ENCODE peak calls at places on chromosome 2, in nine cellular contexts. Z is cardiac fibroblast, J is GM12865, E is foreskin fibroblast, V is fibroblast of lung, B is psoas muscle, C is fibroblast of pulmonary artery, L is adipocyte, U is NB4. W is an unnamed sample.

GRCh38 chr2:215394102-215394805 is 41.6 kb downstream of the FN1 start:
- DNase-seq in U (peak; percentile 16), C (no peak), J (no peak), L (no peak), V (no peak), E (no peak), Z (no peak), B (no peak), W (no peak)

GRCh38 chr2:67650292-67651133 is 253.4 kb downstream of the ETAA1 start:
- DNase-seq in J (peak; percentile 21), B (peak; percentile 89), E (peak; percentile 94), U (peak; percentile 86), L (peak; percentile 97), C (peak; percentile 97), V (peak; percentile 94), Z (peak; percentile 95), W (peak; percentile 65)

GRCh38 chr2:219829968-219830738 is 202.7 kb downstream of the SLC4A3 start:
- DNase-seq in V (no peak), E (no peak), Z (no peak), U (no peak), C (no peak), J (no peak), L (no peak), B (no peak), W (no peak)

GRCh38 chr2:216536725-216537124 is 38.1 kb downstream of the RPL37A start:
- DNase-seq in J (no peak), E (peak; percentile 83), V (no peak), U (no peak), B (no peak), Z (peak; percentile 23), C (peak; percentile 52), L (peak; percentile 56), W (no peak)

GRCh38 chr2:164009801-164010337 is 274.1 kb upstream of the FIGN start:
- DNase-seq in V (no peak), C (no peak), J (no peak), E (no peak), L (peak; percentile 46), Z (no peak), B (no peak), U (no peak), W (no peak)

GRCh38 chr2:112787294-112787693 is 3.0 kb upstream of the IL1A start:
- DNase-seq in B (no peak), E (no peak), U (no peak), L (no peak), C (peak; percentile 80), J (no peak), Z (peak; percentile 86), V (no peak), W (no peak)

GRCh38 chr2:197322729-197323720 is 12.4 kb upstream of the ANKRD44 start:
- DNase-seq in C (no peak), E (no peak), L (peak; percentile 60), B (no peak), U (peak; percentile 32), V (no peak), Z (no peak), J (no peak), W (no peak)

GRCh38 chr2:54838585-54839035 is 115.1 kb downstream of the EML6 start:
- DNase-seq in B (peak; percentile 70), C (peak; percentile 85), J (peak; percentile 77), E (peak; percentile 62), L (peak; percentile 85), Z (peak; percentile 87), U (peak; percentile 74), V (peak; percentile 55), W (no peak)

GRCh38 chr2:141348481-141348880 is 782.3 kb downstream of the LRP1B start:
- DNase-seq in V (peak; percentile 37), E (peak; percentile 42), U (no peak), L (peak; percentile 41), J (no peak), Z (peak; percentile 34), C (no peak), B (no peak), W (no peak)
- H3K4me3 ChIP-seq in V (no peak overlapping the region), E (no peak overlapping the region), U (no peak overlapping the region), L (no peak overlapping the region), J (no peak overlapping the region), Z (no peak overlapping the region), C (no peak overlapping the region), B (no peak overlapping the region), W (no peak overlapping the region)

GRCh38 chr2:36695746-36696415 is 626 bp upstream of the VIT start:
- DNase-seq in C (peak; percentile 54), L (peak; percentile 79), Z (peak; percentile 80), J (no peak), E (no peak), V (peak; percentile 73), U (peak; percentile 74), B (no peak), W (no peak)

GRCh38 chr2:36693825-36694224 is 2.7 kb upstream of the VIT start:
- DNase-seq in L (no peak), B (no peak), C (no peak), J (no peak), V (no peak), Z (no peak), E (no peak), U (no peak), W (no peak)

GRCh38 chr2:36697424-36698066 is 1.0 kb downstream of the VIT start:
- DNase-seq in C (no peak), L (peak; percentile 88), V (no peak), J (no peak), E (no peak), U (peak; percentile 73), Z (no peak), B (no peak), W (no peak)

GRCh38 chr2:36698978-36699377 is 2.5 kb downstream of the VIT start:
- DNase-seq in J (no peak), Z (peak; percentile 52), L (peak; percentile 80), B (no peak), E (no peak), U (peak; percentile 96), C (peak; percentile 77), V (no peak), W (no peak)

DNA sequence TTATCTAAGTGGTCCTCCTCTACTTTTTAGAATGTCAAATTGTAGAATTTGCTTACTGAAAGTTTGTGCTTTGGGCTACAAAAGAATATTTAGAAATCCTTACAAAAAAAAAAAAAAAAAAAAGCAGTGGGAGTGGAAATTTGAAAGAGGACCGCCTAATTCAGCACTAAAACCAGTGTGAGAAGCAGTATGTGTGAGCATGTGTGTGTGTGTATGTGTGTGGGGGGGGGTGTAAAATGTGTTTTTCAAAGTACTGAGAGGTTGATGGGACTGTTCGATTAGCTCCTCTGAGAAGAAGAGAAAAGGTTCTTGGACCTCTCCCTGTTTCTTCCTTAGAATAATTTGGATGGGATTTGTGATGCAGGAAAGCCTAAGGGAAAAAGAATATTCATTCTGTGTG is at the start of gene VIT:
- DNase-seq in B (no peak), U (peak; percentile 64), Z (peak; percentile 41), V (peak; percentile 39), J (no peak), C (peak; percentile 44), L (peak; percentile 67), E (no peak), W (no peak)
- H3K4me3 ChIP-seq in B (peak within 1 kb of the TSS; percentile 51), U (peak within 1 kb of the TSS; percentile 76), Z (peak within 1 kb of the TSS; percentile 5), V (no peak within 1 kb of the TSS), J (no peak within 1 kb of the TSS), C (no peak within 1 kb of the TSS), L (peak within 1 kb of the TSS; percentile 85), E (peak within 1 kb of the TSS; percentile 32), W (no peak within 1 kb of the TSS)

GRCh38 chr2:109331864-109332848 is 203.2 kb downstream of the SH3RF3 start:
- DNase-seq in Z (peak; percentile 92), C (peak; percentile 87), E (peak; percentile 93), L (peak; percentile 94), B (peak; percentile 82), U (peak; percentile 94), V (peak; percentile 95), J (peak; percentile 40), W (no peak)
- H3K4me3 ChIP-seq in Z (peak overlapping the region; percentile 22), C (peak overlapping the region; percentile 5), E (no peak overlapping the region), L (peak overlapping the region; percentile 26), B (peak overlapping the region; percentile 24), U (peak overlapping the region; percentile 51), V (no peak overlapping the region), J (no peak overlapping the region), W (no peak overlapping the region)

DNA sequence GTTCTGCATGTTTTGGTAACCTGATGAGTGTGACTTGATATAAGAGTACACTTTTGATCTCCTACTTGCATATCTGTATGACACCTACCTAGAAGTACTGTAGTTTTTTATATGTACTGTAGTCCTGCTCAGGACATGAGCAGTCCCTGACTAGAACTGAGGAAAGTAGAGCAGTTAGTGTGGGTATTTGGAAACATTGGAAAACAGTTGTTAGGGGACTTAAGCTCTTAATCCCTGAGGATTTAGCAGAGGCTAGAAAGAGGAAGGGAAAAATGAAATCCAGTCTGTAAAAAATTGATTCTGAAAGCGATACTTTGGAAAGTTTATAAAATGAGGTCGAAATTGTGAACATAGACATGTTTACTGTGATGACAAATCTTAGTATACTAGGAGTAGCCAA is 125.6 kb downstream of the NCOA1 start:
- DNase-seq in V (no peak), L (no peak), Z (no peak), E (no peak), U (no peak), C (no peak), B (no peak), J (no peak), W (peak; percentile 59)
- H3K4me3 ChIP-seq in V (no peak overlapping the region), L (no peak overlapping the region), Z (no peak overlapping the region), E (no peak overlapping the region), U (no peak overlapping the region), C (no peak overlapping the region), B (no peak overlapping the region), J (no peak overlapping the region), W (no peak overlapping the region)

W was measured in retinal pigment epithelial cell.